ENCODE peak calls at places on chromosomes 1 and 21, in five cellular contexts. A is cardiac fibroblast; W is stimulated activated naive CD8-positive, alpha-beta T cell treated with anti-CD3 and anti-CD28 coated beads, Interleukin-15, Interleukin-2, amounts not matched to agents 100 U/mL and 50 U/mL, for 24 hours; C is HCT116; P is fibroblast of lung. B is an unnamed sample.

GRCh38 chr1:93908394-93909145 is 660 bp downstream of the GCLM start:
- DNase-seq in C (no peak), P (no peak), A (peak), W (peak), B (peak)

GRCh38 chr1:45134468-45134873 is 71.9 kb downstream of the ZSWIM5 start:
- DNase-seq in W (no peak), P (no peak), A (no peak), C (no peak), B (no peak)

GRCh38 chr21:42777757-42778344 is 101.5 kb downstream of the WDR4 start:
- DNase-seq in W (no peak), C (no peak), A (no peak), P (no peak), B (no peak)

GRCh38 chr1:61090546-61090945 is 8.2 kb downstream of the NFIA start:
- DNase-seq in P (no peak), W (no peak), A (no peak), C (no peak), B (no peak)

GRCh38 chr1:115284209-115284608 is 53.8 kb downstream of the NGF start:
- DNase-seq in A (no peak), P (peak), W (no peak), C (no peak), B (no peak)

GRCh38 chr1:37930246-37931142 is 16.4 kb downstream of the INPP5B start:
- DNase-seq in A (no peak), W (peak), C (no peak), P (no peak), B (no peak)

GRCh38 chr1:226639631-226640061 is 91.1 kb downstream of the STUM start:
- DNase-seq in W (peak), P (no peak), C (no peak), A (no peak), B (no peak)

GRCh38 chr1:29688477-29689365 is 452.4 kb downstream of the PTPRU start:
- DNase-seq in P (peak), A (peak), W (no peak), C (no peak), B (peak)

GRCh38 chr1:154714070-154714623 is 106.2 kb upstream of the ADAR start:
- DNase-seq in W (no peak), P (no peak), A (no peak), C (no peak), B (no peak)

GRCh38 chr21:44533891-44534627 is 5.9 kb downstream of the KRTAP10-1 start:
- DNase-seq in C (peak), P (no peak), A (no peak), W (no peak), B (no peak)

GRCh38 chr1:212219679-212220463 is 65.3 kb upstream of the PPP2R5A start:
- DNase-seq in A (no peak), C (no peak), W (no peak), P (no peak), B (no peak)

GRCh38 chr1:156420209-156421061 is 51.4 kb downstream of the RHBG start:
- DNase-seq in A (no peak), P (no peak), C (no peak), W (peak), B (no peak)

GRCh38 chr1:8283058-8283884 is 34.6 kb upstream of the SLC45A1 start:
- DNase-seq in C (no peak), A (no peak), P (no peak), W (peak), B (no peak)

GRCh38 chr1:216726435-216726834 is 3.2 kb upstream of the ESRRG start:
- DNase-seq in A (no peak), P (no peak), W (no peak), C (no peak), B (no peak)

GRCh38 chr1:36516372-36517018 is 33.8 kb upstream of the CSF3R start:
- DNase-seq in W (peak), A (peak), P (peak), C (peak), B (peak)

GRCh38 chr1:115322631-115323030 is 15.4 kb downstream of the NGF start:
- DNase-seq in P (no peak), A (peak), W (no peak), C (no peak), B (peak)

GRCh38 chr1:172976222-172977041 is 74.3 kb downstream of the TNFSF18 start:
- DNase-seq in P (peak), A (peak), C (no peak), W (no peak), B (peak)

GRCh38 chr1:203325418-203326091 is 20.2 kb downstream of the BTG2 start:
- DNase-seq in W (no peak), C (no peak), A (no peak), P (no peak), B (no peak)